ENCODE peak calls at places on chromosome 4, in five cellular contexts. One of them, this sample, is unnamed.

GRCh38 chr4:52572936-52573485 is 86.1 kb downstream of the USP46 start:
- DNase-seq in AG10803: peak; percentile 79
- DNase-seq in non-pigmented ciliary epithelial cell: no peak
- DNase-seq in effector memory CD4-positive, alpha-beta T cell: no peak
- DNase-seq in activated CD4-positive, alpha-beta T cell treated with anti-CD3 and anti-CD28 coated beads, Interleukin-2, amount 10 ng/mL, durations not matched to agents 7 days and 5 days: no peak
- DNase-seq in this sample: no peak

GRCh38 chr4:145098675-145099037 is 545 bp downstream of the ABCE1 start:
- DNase-seq in AG10803: peak; percentile 56
- DNase-seq in non-pigmented ciliary epithelial cell: peak; percentile 24
- DNase-seq in activated CD4-positive, alpha-beta T cell treated with anti-CD3 and anti-CD28 coated beads, Interleukin-2, amount 10 ng/mL, durations not matched to agents 7 days and 5 days: peak; percentile 43
- DNase-seq in effector memory CD4-positive, alpha-beta T cell: peak; percentile 16
- DNase-seq in this sample: peak; percentile 62

GRCh38 chr4:20890752-20891151 is 190.5 kb downstream of the PACRGL start:
- DNase-seq in AG10803: no peak
- DNase-seq in non-pigmented ciliary epithelial cell: no peak
- DNase-seq in effector memory CD4-positive, alpha-beta T cell: no peak
- DNase-seq in activated CD4-positive, alpha-beta T cell treated with anti-CD3 and anti-CD28 coated beads, Interleukin-2, amount 10 ng/mL, durations not matched to agents 7 days and 5 days: no peak
- DNase-seq in this sample: no peak

GRCh38 chr4:39255916-39256315 is 73.6 kb downstream of the WDR19 start:
- DNase-seq in AG10803: no peak
- DNase-seq in activated CD4-positive, alpha-beta T cell treated with anti-CD3 and anti-CD28 coated beads, Interleukin-2, amount 10 ng/mL, durations not matched to agents 7 days and 5 days: no peak
- DNase-seq in non-pigmented ciliary epithelial cell: no peak
- DNase-seq in effector memory CD4-positive, alpha-beta T cell: no peak
- DNase-seq in this sample: no peak

GRCh38 chr4:112448211-112448745 is 67.7 kb downstream of the NEUROG2 start:
- DNase-seq in AG10803: no peak
- DNase-seq in non-pigmented ciliary epithelial cell: peak; percentile 30
- DNase-seq in activated CD4-positive, alpha-beta T cell treated with anti-CD3 and anti-CD28 coated beads, Interleukin-2, amount 10 ng/mL, durations not matched to agents 7 days and 5 days: no peak
- DNase-seq in effector memory CD4-positive, alpha-beta T cell: no peak
- DNase-seq in this sample: no peak

GRCh38 chr4:83178029-83178428 is 63.5 kb upstream of the PLAC8 start:
- DNase-seq in non-pigmented ciliary epithelial cell: no peak
- DNase-seq in AG10803: no peak
- DNase-seq in effector memory CD4-positive, alpha-beta T cell: no peak
- DNase-seq in activated CD4-positive, alpha-beta T cell treated with anti-CD3 and anti-CD28 coated beads, Interleukin-2, amount 10 ng/mL, durations not matched to agents 7 days and 5 days: no peak
- DNase-seq in this sample: no peak

GRCh38 chr4:24089831-24090531 is 200.1 kb upstream of the PPARGC1A start:
- DNase-seq in non-pigmented ciliary epithelial cell: no peak
- DNase-seq in effector memory CD4-positive, alpha-beta T cell: no peak
- DNase-seq in AG10803: no peak
- DNase-seq in activated CD4-positive, alpha-beta T cell treated with anti-CD3 and anti-CD28 coated beads, Interleukin-2, amount 10 ng/mL, durations not matched to agents 7 days and 5 days: no peak
- DNase-seq in this sample: no peak

GRCh38 chr4:40240040-40240653 is 43.3 kb downstream of the RHOH start:
- DNase-seq in effector memory CD4-positive, alpha-beta T cell: no peak
- DNase-seq in AG10803: no peak
- DNase-seq in non-pigmented ciliary epithelial cell: no peak
- DNase-seq in activated CD4-positive, alpha-beta T cell treated with anti-CD3 and anti-CD28 coated beads, Interleukin-2, amount 10 ng/mL, durations not matched to agents 7 days and 5 days: no peak
- DNase-seq in this sample: no peak

GRCh38 chr4:24240655-24241054 is 343.7 kb downstream of the DHX15 start:
- DNase-seq in non-pigmented ciliary epithelial cell: no peak
- DNase-seq in AG10803: no peak
- DNase-seq in effector memory CD4-positive, alpha-beta T cell: no peak
- DNase-seq in activated CD4-positive, alpha-beta T cell treated with anti-CD3 and anti-CD28 coated beads, Interleukin-2, amount 10 ng/mL, durations not matched to agents 7 days and 5 days: no peak
- DNase-seq in this sample: no peak

GRCh38 chr4:98706935-98707334 is 48.5 kb upstream of the TSPAN5 start:
- DNase-seq in non-pigmented ciliary epithelial cell: no peak
- DNase-seq in effector memory CD4-positive, alpha-beta T cell: no peak
- DNase-seq in AG10803: no peak
- DNase-seq in activated CD4-positive, alpha-beta T cell treated with anti-CD3 and anti-CD28 coated beads, Interleukin-2, amount 10 ng/mL, durations not matched to agents 7 days and 5 days: no peak
- DNase-seq in this sample: no peak

GRCh38 chr4:54659213-54660144 is 1.7 kb downstream of the KIT start:
- DNase-seq in non-pigmented ciliary epithelial cell: no peak
- DNase-seq in effector memory CD4-positive, alpha-beta T cell: no peak
- DNase-seq in activated CD4-positive, alpha-beta T cell treated with anti-CD3 and anti-CD28 coated beads, Interleukin-2, amount 10 ng/mL, durations not matched to agents 7 days and 5 days: no peak
- DNase-seq in AG10803: peak; percentile 6
- DNase-seq in this sample: no peak

GRCh38 chr4:39976141-39976944 is 1.4 kb downstream of the PDS5A start:
- DNase-seq in AG10803: peak; percentile 79
- DNase-seq in activated CD4-positive, alpha-beta T cell treated with anti-CD3 and anti-CD28 coated beads, Interleukin-2, amount 10 ng/mL, durations not matched to agents 7 days and 5 days: peak; percentile 75
- DNase-seq in non-pigmented ciliary epithelial cell: peak; percentile 36
- DNase-seq in effector memory CD4-positive, alpha-beta T cell: peak; percentile 51
- DNase-seq in this sample: peak; percentile 84

GRCh38 chr4:23881052-23881501 is 8.8 kb downstream of the PPARGC1A start:
- DNase-seq in non-pigmented ciliary epithelial cell: no peak
- DNase-seq in AG10803: no peak
- DNase-seq in effector memory CD4-positive, alpha-beta T cell: no peak
- DNase-seq in activated CD4-positive, alpha-beta T cell treated with anti-CD3 and anti-CD28 coated beads, Interleukin-2, amount 10 ng/mL, durations not matched to agents 7 days and 5 days: no peak
- DNase-seq in this sample: no peak

GRCh38 chr4:146654976-146655761 is 16.5 kb downstream of the POU4F2 start:
- DNase-seq in activated CD4-positive, alpha-beta T cell treated with anti-CD3 and anti-CD28 coated beads, Interleukin-2, amount 10 ng/mL, durations not matched to agents 7 days and 5 days: no peak
- DNase-seq in non-pigmented ciliary epithelial cell: no peak
- DNase-seq in effector memory CD4-positive, alpha-beta T cell: no peak
- DNase-seq in AG10803: peak; percentile 16
- DNase-seq in this sample: no peak

GRCh38 chr4:40980318-40980883 is 230.6 kb downstream of the NSUN7 start:
- DNase-seq in non-pigmented ciliary epithelial cell: no peak
- DNase-seq in AG10803: peak; percentile 29
- DNase-seq in activated CD4-positive, alpha-beta T cell treated with anti-CD3 and anti-CD28 coated beads, Interleukin-2, amount 10 ng/mL, durations not matched to agents 7 days and 5 days: no peak
- DNase-seq in effector memory CD4-positive, alpha-beta T cell: no peak
- DNase-seq in this sample: no peak

This sample was measured in activated CD4-positive, alpha-beta memory T cell treated with anti-CD3 and anti-CD28 coated beads for 36 hours.